ENCODE peak calls at places on chromosomes 2 and 18, in ten cellular contexts. One of them, this sample, is unnamed.
A peak's percentile ranks its signal among the peaks of the same experiment; 100 is the strongest.

GRCh38 chr18:54783100-54783499 is 45.2 kb upstream of the RAB27B start:
- DNase-seq in stimulated activated CD4-positive, alpha-beta T cell treated with anti-CD3 and anti-CD28 coated beads, Interleukin-2, amount 100 ng/mL, for 4 hours: no peak
- DNase-seq in activated T-cell treated with anti-CD3 and anti-CD28 coated beads, Interleukin-2, amount 50 U/mL, for 48 hours: no peak
- DNase-seq in foreskin fibroblast: no peak
- DNase-seq in pancreas: no peak
- DNase-seq in KBM-7: no peak
- DNase-seq in SK-MEL-5: no peak
- DNase-seq in M059J: peak; percentile 18
- DNase-seq in nucleus accumbens: no peak
- DNase-seq in thyroid gland: no peak
- DNase-seq in this sample: no peak

GRCh38 chr18:35590935-35591334 is 9.4 kb downstream of the GALNT1 start:
- DNase-seq in stimulated activated CD4-positive, alpha-beta T cell treated with anti-CD3 and anti-CD28 coated beads, Interleukin-2, amount 100 ng/mL, for 4 hours: no peak
- DNase-seq in activated T-cell treated with anti-CD3 and anti-CD28 coated beads, Interleukin-2, amount 50 U/mL, for 48 hours: no peak
- DNase-seq in foreskin fibroblast: no peak
- DNase-seq in pancreas: no peak
- DNase-seq in KBM-7: no peak
- DNase-seq in SK-MEL-5: peak; percentile 36
- DNase-seq in M059J: no peak
- DNase-seq in nucleus accumbens: no peak
- DNase-seq in thyroid gland: no peak
- DNase-seq in this sample: no peak

GRCh38 chr2:9251154-9252001 is 44.8 kb downstream of the ASAP2 start:
- DNase-seq in stimulated activated CD4-positive, alpha-beta T cell treated with anti-CD3 and anti-CD28 coated beads, Interleukin-2, amount 100 ng/mL, for 4 hours: no peak
- DNase-seq in activated T-cell treated with anti-CD3 and anti-CD28 coated beads, Interleukin-2, amount 50 U/mL, for 48 hours: no peak
- DNase-seq in foreskin fibroblast: peak; percentile 90
- DNase-seq in pancreas: no peak
- DNase-seq in KBM-7: no peak
- DNase-seq in SK-MEL-5: peak; percentile 70
- DNase-seq in M059J: peak; percentile 95
- DNase-seq in nucleus accumbens: no peak
- DNase-seq in thyroid gland: no peak
- DNase-seq in this sample: no peak

GRCh38 chr2:55954306-55955035 is 30.9 kb upstream of the EFEMP1 start:
- DNase-seq in stimulated activated CD4-positive, alpha-beta T cell treated with anti-CD3 and anti-CD28 coated beads, Interleukin-2, amount 100 ng/mL, for 4 hours: no peak
- DNase-seq in activated T-cell treated with anti-CD3 and anti-CD28 coated beads, Interleukin-2, amount 50 U/mL, for 48 hours: no peak
- DNase-seq in foreskin fibroblast: peak; percentile 25
- DNase-seq in pancreas: no peak
- DNase-seq in KBM-7: no peak
- DNase-seq in SK-MEL-5: no peak
- DNase-seq in M059J: peak; percentile 54
- DNase-seq in nucleus accumbens: no peak
- DNase-seq in thyroid gland: peak; percentile 20
- DNase-seq in this sample: no peak

GRCh38 chr2:66897181-66897580 is 462.3 kb downstream of the MEIS1 start:
- DNase-seq in stimulated activated CD4-positive, alpha-beta T cell treated with anti-CD3 and anti-CD28 coated beads, Interleukin-2, amount 100 ng/mL, for 4 hours: no peak
- DNase-seq in activated T-cell treated with anti-CD3 and anti-CD28 coated beads, Interleukin-2, amount 50 U/mL, for 48 hours: no peak
- DNase-seq in foreskin fibroblast: peak; percentile 52
- DNase-seq in pancreas: no peak
- DNase-seq in KBM-7: no peak
- DNase-seq in SK-MEL-5: peak; percentile 22
- DNase-seq in M059J: peak; percentile 66
- DNase-seq in nucleus accumbens: no peak
- DNase-seq in thyroid gland: no peak
- DNase-seq in this sample: no peak

GRCh38 chr2:119247844-119248271 is 24.2 kb downstream of the STEAP3 start:
- DNase-seq in stimulated activated CD4-positive, alpha-beta T cell treated with anti-CD3 and anti-CD28 coated beads, Interleukin-2, amount 100 ng/mL, for 4 hours: no peak
- DNase-seq in activated T-cell treated with anti-CD3 and anti-CD28 coated beads, Interleukin-2, amount 50 U/mL, for 48 hours: no peak
- DNase-seq in foreskin fibroblast: no peak
- DNase-seq in pancreas: no peak
- DNase-seq in KBM-7: no peak
- DNase-seq in SK-MEL-5: no peak
- DNase-seq in M059J: no peak
- DNase-seq in nucleus accumbens: no peak
- DNase-seq in thyroid gland: no peak
- DNase-seq in this sample: no peak

GRCh38 chr2:213279961-213280360 is 4.3 kb upstream of the SPAG16 start:
- DNase-seq in stimulated activated CD4-positive, alpha-beta T cell treated with anti-CD3 and anti-CD28 coated beads, Interleukin-2, amount 100 ng/mL, for 4 hours: no peak
- DNase-seq in activated T-cell treated with anti-CD3 and anti-CD28 coated beads, Interleukin-2, amount 50 U/mL, for 48 hours: no peak
- DNase-seq in foreskin fibroblast: no peak
- DNase-seq in pancreas: no peak
- DNase-seq in KBM-7: no peak
- DNase-seq in SK-MEL-5: no peak
- DNase-seq in M059J: no peak
- DNase-seq in nucleus accumbens: no peak
- DNase-seq in thyroid gland: no peak
- DNase-seq in this sample: no peak

GRCh38 chr2:16166327-16166981 is 226.1 kb downstream of the MYCN start:
- DNase-seq in stimulated activated CD4-positive, alpha-beta T cell treated with anti-CD3 and anti-CD28 coated beads, Interleukin-2, amount 100 ng/mL, for 4 hours: no peak
- DNase-seq in activated T-cell treated with anti-CD3 and anti-CD28 coated beads, Interleukin-2, amount 50 U/mL, for 48 hours: no peak
- DNase-seq in foreskin fibroblast: no peak
- DNase-seq in pancreas: no peak
- DNase-seq in KBM-7: no peak
- DNase-seq in SK-MEL-5: no peak
- DNase-seq in M059J: no peak
- DNase-seq in nucleus accumbens: no peak
- DNase-seq in thyroid gland: no peak
- DNase-seq in this sample: no peak

GRCh38 chr2:69021027-69021426 is 8.0 kb downstream of the ANTXR1 start:
- DNase-seq in stimulated activated CD4-positive, alpha-beta T cell treated with anti-CD3 and anti-CD28 coated beads, Interleukin-2, amount 100 ng/mL, for 4 hours: no peak
- DNase-seq in activated T-cell treated with anti-CD3 and anti-CD28 coated beads, Interleukin-2, amount 50 U/mL, for 48 hours: no peak
- DNase-seq in foreskin fibroblast: no peak
- DNase-seq in pancreas: no peak
- DNase-seq in KBM-7: no peak
- DNase-seq in SK-MEL-5: no peak
- DNase-seq in M059J: peak; percentile 46
- DNase-seq in nucleus accumbens: no peak
- DNase-seq in thyroid gland: no peak
- DNase-seq in this sample: no peak

GRCh38 chr18:76493213-76494107 is 1.6 kb downstream of the ZNF516 start:
- DNase-seq in stimulated activated CD4-positive, alpha-beta T cell treated with anti-CD3 and anti-CD28 coated beads, Interleukin-2, amount 100 ng/mL, for 4 hours: no peak
- DNase-seq in activated T-cell treated with anti-CD3 and anti-CD28 coated beads, Interleukin-2, amount 50 U/mL, for 48 hours: peak; percentile 38
- DNase-seq in foreskin fibroblast: peak; percentile 72
- DNase-seq in pancreas: no peak
- DNase-seq in KBM-7: peak; percentile 61
- DNase-seq in SK-MEL-5: peak; percentile 21
- DNase-seq in M059J: peak; percentile 38
- DNase-seq in nucleus accumbens: no peak
- DNase-seq in thyroid gland: no peak
- DNase-seq in this sample: peak; percentile 82

GRCh38 chr2:219453691-219454131 is 19.1 kb downstream of the SPEG start:
- DNase-seq in stimulated activated CD4-positive, alpha-beta T cell treated with anti-CD3 and anti-CD28 coated beads, Interleukin-2, amount 100 ng/mL, for 4 hours: no peak
- DNase-seq in activated T-cell treated with anti-CD3 and anti-CD28 coated beads, Interleukin-2, amount 50 U/mL, for 48 hours: no peak
- DNase-seq in foreskin fibroblast: peak; percentile 87
- DNase-seq in pancreas: no peak
- DNase-seq in KBM-7: no peak
- DNase-seq in SK-MEL-5: no peak
- DNase-seq in M059J: peak; percentile 97
- DNase-seq in nucleus accumbens: no peak
- DNase-seq in thyroid gland: peak; percentile 28
- DNase-seq in this sample: no peak

GRCh38 chr2:221563601-221564000 is 8.5 kb downstream of the EPHA4 start:
- DNase-seq in stimulated activated CD4-positive, alpha-beta T cell treated with anti-CD3 and anti-CD28 coated beads, Interleukin-2, amount 100 ng/mL, for 4 hours: no peak
- DNase-seq in activated T-cell treated with anti-CD3 and anti-CD28 coated beads, Interleukin-2, amount 50 U/mL, for 48 hours: no peak
- DNase-seq in foreskin fibroblast: no peak
- DNase-seq in pancreas: no peak
- DNase-seq in KBM-7: no peak
- DNase-seq in SK-MEL-5: no peak
- DNase-seq in M059J: no peak
- DNase-seq in nucleus accumbens: no peak
- DNase-seq in thyroid gland: no peak
- DNase-seq in this sample: no peak

GRCh38 chr2:236173734-236174607 is 5.8 kb upstream of the GBX2 start:
- DNase-seq in stimulated activated CD4-positive, alpha-beta T cell treated with anti-CD3 and anti-CD28 coated beads, Interleukin-2, amount 100 ng/mL, for 4 hours: no peak
- DNase-seq in activated T-cell treated with anti-CD3 and anti-CD28 coated beads, Interleukin-2, amount 50 U/mL, for 48 hours: no peak
- DNase-seq in foreskin fibroblast: no peak
- DNase-seq in pancreas: no peak
- DNase-seq in KBM-7: no peak
- DNase-seq in SK-MEL-5: no peak
- DNase-seq in M059J: no peak
- DNase-seq in nucleus accumbens: no peak
- DNase-seq in thyroid gland: no peak
- DNase-seq in this sample: no peak

GRCh38 chr2:79219383-79219988 is 59.9 kb upstream of the REG3A start:
- DNase-seq in stimulated activated CD4-positive, alpha-beta T cell treated with anti-CD3 and anti-CD28 coated beads, Interleukin-2, amount 100 ng/mL, for 4 hours: no peak
- DNase-seq in activated T-cell treated with anti-CD3 and anti-CD28 coated beads, Interleukin-2, amount 50 U/mL, for 48 hours: no peak
- DNase-seq in foreskin fibroblast: peak; percentile 3
- DNase-seq in pancreas: peak; percentile 55
- DNase-seq in KBM-7: peak; percentile 49
- DNase-seq in SK-MEL-5: peak; percentile 77
- DNase-seq in M059J: peak; percentile 17
- DNase-seq in nucleus accumbens: no peak
- DNase-seq in thyroid gland: no peak
- DNase-seq in this sample: peak; percentile 62

GRCh38 chr2:20599861-20600461 is 50.9 kb downstream of the HS1BP3 start:
- DNase-seq in stimulated activated CD4-positive, alpha-beta T cell treated with anti-CD3 and anti-CD28 coated beads, Interleukin-2, amount 100 ng/mL, for 4 hours: no peak
- DNase-seq in activated T-cell treated with anti-CD3 and anti-CD28 coated beads, Interleukin-2, amount 50 U/mL, for 48 hours: no peak
- DNase-seq in foreskin fibroblast: no peak
- DNase-seq in pancreas: no peak
- DNase-seq in KBM-7: no peak
- DNase-seq in SK-MEL-5: peak; percentile 97
- DNase-seq in M059J: no peak
- DNase-seq in nucleus accumbens: peak; percentile 70
- DNase-seq in thyroid gland: peak; percentile 5
- DNase-seq in this sample: no peak

GRCh38 chr2:219176818-219177593 is at the start of gene CNPPD1:
- DNase-seq in stimulated activated CD4-positive, alpha-beta T cell treated with anti-CD3 and anti-CD28 coated beads, Interleukin-2, amount 100 ng/mL, for 4 hours: peak; percentile 80
- DNase-seq in activated T-cell treated with anti-CD3 and anti-CD28 coated beads, Interleukin-2, amount 50 U/mL, for 48 hours: peak; percentile 89
- DNase-seq in foreskin fibroblast: peak; percentile 87
- DNase-seq in pancreas: peak; percentile 89
- DNase-seq in KBM-7: peak; percentile 89
- DNase-seq in SK-MEL-5: peak; percentile 78
- DNase-seq in M059J: peak; percentile 85
- DNase-seq in nucleus accumbens: peak; percentile 58
- DNase-seq in thyroid gland: peak; percentile 91
- DNase-seq in this sample: peak; percentile 92

GRCh38 chr2:47008381-47009280 is 93.0 kb upstream of the MCFD2 start:
- DNase-seq in stimulated activated CD4-positive, alpha-beta T cell treated with anti-CD3 and anti-CD28 coated beads, Interleukin-2, amount 100 ng/mL, for 4 hours: no peak
- DNase-seq in activated T-cell treated with anti-CD3 and anti-CD28 coated beads, Interleukin-2, amount 50 U/mL, for 48 hours: no peak
- DNase-seq in foreskin fibroblast: peak; percentile 65
- DNase-seq in pancreas: no peak
- DNase-seq in KBM-7: no peak
- DNase-seq in SK-MEL-5: no peak
- DNase-seq in M059J: no peak
- DNase-seq in nucleus accumbens: no peak
- DNase-seq in thyroid gland: peak; percentile 91
- DNase-seq in this sample: no peak

GRCh38 chr2:172449916-172450550 is 22.6 kb downstream of the ITGA6 start:
- DNase-seq in stimulated activated CD4-positive, alpha-beta T cell treated with anti-CD3 and anti-CD28 coated beads, Interleukin-2, amount 100 ng/mL, for 4 hours: no peak
- DNase-seq in activated T-cell treated with anti-CD3 and anti-CD28 coated beads, Interleukin-2, amount 50 U/mL, for 48 hours: no peak
- DNase-seq in foreskin fibroblast: no peak
- DNase-seq in pancreas: no peak
- DNase-seq in KBM-7: no peak
- DNase-seq in SK-MEL-5: no peak
- DNase-seq in M059J: peak; percentile 83
- DNase-seq in nucleus accumbens: no peak
- DNase-seq in thyroid gland: no peak
- DNase-seq in this sample: no peak

GRCh38 chr2:215773728-215774127 is 239.6 kb downstream of the MREG start:
- DNase-seq in stimulated activated CD4-positive, alpha-beta T cell treated with anti-CD3 and anti-CD28 coated beads, Interleukin-2, amount 100 ng/mL, for 4 hours: no peak
- DNase-seq in activated T-cell treated with anti-CD3 and anti-CD28 coated beads, Interleukin-2, amount 50 U/mL, for 48 hours: no peak
- DNase-seq in foreskin fibroblast: peak; percentile 98
- DNase-seq in pancreas: no peak
- DNase-seq in KBM-7: no peak
- DNase-seq in SK-MEL-5: peak; percentile 90
- DNase-seq in M059J: peak; percentile 95
- DNase-seq in nucleus accumbens: no peak
- DNase-seq in thyroid gland: no peak
- DNase-seq in this sample: peak; percentile 30

GRCh38 chr2:65431417-65432226 is 777 bp downstream of the SPRED2 start:
- DNase-seq in stimulated activated CD4-positive, alpha-beta T cell treated with anti-CD3 and anti-CD28 coated beads, Interleukin-2, amount 100 ng/mL, for 4 hours: peak; percentile 11
- DNase-seq in activated T-cell treated with anti-CD3 and anti-CD28 coated beads, Interleukin-2, amount 50 U/mL, for 48 hours: peak; percentile 63
- DNase-seq in foreskin fibroblast: no peak
- DNase-seq in pancreas: peak; percentile 61
- DNase-seq in KBM-7: peak; percentile 57
- DNase-seq in SK-MEL-5: peak; percentile 39
- DNase-seq in M059J: peak; percentile 47
- DNase-seq in nucleus accumbens: no peak
- DNase-seq in thyroid gland: peak; percentile 55
- DNase-seq in this sample: peak; percentile 60

GRCh38 chr18:11909597-11910026 is 1.5 kb upstream of the MPPE1 start:
- DNase-seq in stimulated activated CD4-positive, alpha-beta T cell treated with anti-CD3 and anti-CD28 coated beads, Interleukin-2, amount 100 ng/mL, for 4 hours: no peak
- DNase-seq in activated T-cell treated with anti-CD3 and anti-CD28 coated beads, Interleukin-2, amount 50 U/mL, for 48 hours: no peak
- DNase-seq in foreskin fibroblast: peak; percentile 7
- DNase-seq in pancreas: no peak
- DNase-seq in KBM-7: peak; percentile 34
- DNase-seq in SK-MEL-5: no peak
- DNase-seq in M059J: peak; percentile 53
- DNase-seq in nucleus accumbens: no peak
- DNase-seq in thyroid gland: no peak
- DNase-seq in this sample: peak; percentile 20

GRCh38 chr18:5339202-5339834 is 43.8 kb upstream of the ZBTB14 start:
- DNase-seq in stimulated activated CD4-positive, alpha-beta T cell treated with anti-CD3 and anti-CD28 coated beads, Interleukin-2, amount 100 ng/mL, for 4 hours: no peak
- DNase-seq in activated T-cell treated with anti-CD3 and anti-CD28 coated beads, Interleukin-2, amount 50 U/mL, for 48 hours: no peak
- DNase-seq in foreskin fibroblast: no peak
- DNase-seq in pancreas: no peak
- DNase-seq in KBM-7: no peak
- DNase-seq in SK-MEL-5: no peak
- DNase-seq in M059J: no peak
- DNase-seq in nucleus accumbens: no peak
- DNase-seq in thyroid gland: no peak
- DNase-seq in this sample: no peak

GRCh38 chr2:218074031-218074430 is 5.0 kb downstream of the RUFY4 start:
- DNase-seq in stimulated activated CD4-positive, alpha-beta T cell treated with anti-CD3 and anti-CD28 coated beads, Interleukin-2, amount 100 ng/mL, for 4 hours: no peak
- DNase-seq in activated T-cell treated with anti-CD3 and anti-CD28 coated beads, Interleukin-2, amount 50 U/mL, for 48 hours: peak; percentile 53
- DNase-seq in foreskin fibroblast: no peak
- DNase-seq in pancreas: no peak
- DNase-seq in KBM-7: peak; percentile 61
- DNase-seq in SK-MEL-5: peak; percentile 44
- DNase-seq in M059J: peak; percentile 37
- DNase-seq in nucleus accumbens: no peak
- DNase-seq in thyroid gland: peak; percentile 53
- DNase-seq in this sample: peak; percentile 60

GRCh38 chr2:98637401-98638144 is 29.2 kb downstream of the UNC50 start:
- DNase-seq in stimulated activated CD4-positive, alpha-beta T cell treated with anti-CD3 and anti-CD28 coated beads, Interleukin-2, amount 100 ng/mL, for 4 hours: no peak
- DNase-seq in activated T-cell treated with anti-CD3 and anti-CD28 coated beads, Interleukin-2, amount 50 U/mL, for 48 hours: peak; percentile 54
- DNase-seq in foreskin fibroblast: no peak
- DNase-seq in pancreas: no peak
- DNase-seq in KBM-7: no peak
- DNase-seq in SK-MEL-5: no peak
- DNase-seq in M059J: no peak
- DNase-seq in nucleus accumbens: no peak
- DNase-seq in thyroid gland: no peak
- DNase-seq in this sample: no peak

GRCh38 chr2:220787251-220787650 is 784.9 kb downstream of the EPHA4 start:
- DNase-seq in stimulated activated CD4-positive, alpha-beta T cell treated with anti-CD3 and anti-CD28 coated beads, Interleukin-2, amount 100 ng/mL, for 4 hours: no peak
- DNase-seq in activated T-cell treated with anti-CD3 and anti-CD28 coated beads, Interleukin-2, amount 50 U/mL, for 48 hours: no peak
- DNase-seq in foreskin fibroblast: peak; percentile 7
- DNase-seq in pancreas: no peak
- DNase-seq in KBM-7: no peak
- DNase-seq in SK-MEL-5: no peak
- DNase-seq in M059J: no peak
- DNase-seq in nucleus accumbens: no peak
- DNase-seq in thyroid gland: no peak
- DNase-seq in this sample: no peak

GRCh38 chr18:10059610-10060468 is 146.0 kb downstream of the VAPA start:
- DNase-seq in stimulated activated CD4-positive, alpha-beta T cell treated with anti-CD3 and anti-CD28 coated beads, Interleukin-2, amount 100 ng/mL, for 4 hours: no peak
- DNase-seq in activated T-cell treated with anti-CD3 and anti-CD28 coated beads, Interleukin-2, amount 50 U/mL, for 48 hours: no peak
- DNase-seq in foreskin fibroblast: no peak
- DNase-seq in pancreas: no peak
- DNase-seq in KBM-7: peak; percentile 27
- DNase-seq in SK-MEL-5: no peak
- DNase-seq in M059J: no peak
- DNase-seq in nucleus accumbens: no peak
- DNase-seq in thyroid gland: no peak
- DNase-seq in this sample: no peak

GRCh38 chr2:238231251-238231793 is 8.5 kb downstream of the HES6 start:
- DNase-seq in stimulated activated CD4-positive, alpha-beta T cell treated with anti-CD3 and anti-CD28 coated beads, Interleukin-2, amount 100 ng/mL, for 4 hours: peak; percentile 69
- DNase-seq in activated T-cell treated with anti-CD3 and anti-CD28 coated beads, Interleukin-2, amount 50 U/mL, for 48 hours: peak; percentile 84
- DNase-seq in foreskin fibroblast: peak; percentile 65
- DNase-seq in pancreas: peak; percentile 80
- DNase-seq in KBM-7: no peak
- DNase-seq in SK-MEL-5: no peak
- DNase-seq in M059J: no peak
- DNase-seq in nucleus accumbens: peak; percentile 38
- DNase-seq in thyroid gland: peak; percentile 66
- DNase-seq in this sample: peak; percentile 48

GRCh38 chr2:99971326-99971965 is 170.9 kb downstream of the AFF3 start:
- DNase-seq in stimulated activated CD4-positive, alpha-beta T cell treated with anti-CD3 and anti-CD28 coated beads, Interleukin-2, amount 100 ng/mL, for 4 hours: no peak
- DNase-seq in activated T-cell treated with anti-CD3 and anti-CD28 coated beads, Interleukin-2, amount 50 U/mL, for 48 hours: no peak
- DNase-seq in foreskin fibroblast: no peak
- DNase-seq in pancreas: no peak
- DNase-seq in KBM-7: no peak
- DNase-seq in SK-MEL-5: no peak
- DNase-seq in M059J: peak; percentile 55
- DNase-seq in nucleus accumbens: no peak
- DNase-seq in thyroid gland: no peak
- DNase-seq in this sample: no peak